ENCODE peak calls at places on chromosomes 12 and 14, in nine cellular contexts. One of them, this sample, is unnamed.

GRCh38 chr14:89690139-89690538 is 264.4 kb downstream of the EFCAB11 start:
- DNase-seq in HL-60: no peak
- DNase-seq in astrocyte: no peak
- DNase-seq in A673: no peak
- DNase-seq in Panc1: no peak
- DNase-seq in OCI-LY7: no peak
- DNase-seq in left ventricle myocardium inferior: no peak
- DNase-seq in esophagus squamous epithelium: no peak
- DNase-seq in AG04450: no peak
- DNase-seq in this sample: no peak

GRCh38 chr12:119475650-119476049 is 117.9 kb upstream of the TMEM233 start:
- DNase-seq in HL-60: no peak
- DNase-seq in astrocyte: no peak
- DNase-seq in A673: no peak
- DNase-seq in Panc1: no peak
- DNase-seq in OCI-LY7: no peak
- DNase-seq in left ventricle myocardium inferior: no peak
- DNase-seq in esophagus squamous epithelium: no peak
- DNase-seq in AG04450: no peak
- DNase-seq in this sample: no peak

GRCh38 chr12:116404913-116405611 is 127.6 kb upstream of the MED13L start:
- DNase-seq in HL-60: no peak
- DNase-seq in astrocyte: no peak
- DNase-seq in A673: no peak
- DNase-seq in Panc1: no peak
- DNase-seq in OCI-LY7: no peak
- DNase-seq in left ventricle myocardium inferior: no peak
- DNase-seq in esophagus squamous epithelium: no peak
- DNase-seq in AG04450: no peak
- DNase-seq in this sample: no peak

GRCh38 chr14:105498430-105499255 is 7.6 kb downstream of the TEDC1 start:
- DNase-seq in HL-60: no peak
- DNase-seq in astrocyte: no peak
- DNase-seq in A673: no peak
- DNase-seq in Panc1: no peak
- DNase-seq in OCI-LY7: no peak
- DNase-seq in left ventricle myocardium inferior: no peak
- DNase-seq in esophagus squamous epithelium: no peak
- DNase-seq in AG04450: no peak
- DNase-seq in this sample: peak

GRCh38 chr12:31325524-31325875 is 450 bp downstream of the SINHCAF start:
- DNase-seq in HL-60: no peak
- DNase-seq in astrocyte: no peak
- DNase-seq in A673: peak
- DNase-seq in Panc1: no peak
- DNase-seq in OCI-LY7: peak
- DNase-seq in left ventricle myocardium inferior: no peak
- DNase-seq in esophagus squamous epithelium: no peak
- DNase-seq in AG04450: no peak
- DNase-seq in this sample: no peak

GRCh38 chr12:129848921-129849320 is 54.9 kb downstream of the TMEM132D start:
- DNase-seq in HL-60: no peak
- DNase-seq in astrocyte: peak
- DNase-seq in A673: no peak
- DNase-seq in Panc1: no peak
- DNase-seq in OCI-LY7: no peak
- DNase-seq in left ventricle myocardium inferior: no peak
- DNase-seq in esophagus squamous epithelium: no peak
- DNase-seq in AG04450: no peak
- DNase-seq in this sample: no peak

GRCh38 chr12:107238276-107238675 is 144.9 kb upstream of the CRY1 start:
- DNase-seq in HL-60: no peak
- DNase-seq in astrocyte: peak
- DNase-seq in A673: no peak
- DNase-seq in Panc1: no peak
- DNase-seq in OCI-LY7: no peak
- DNase-seq in left ventricle myocardium inferior: no peak
- DNase-seq in esophagus squamous epithelium: no peak
- DNase-seq in AG04450: no peak
- DNase-seq in this sample: no peak

GRCh38 chr12:90061834-90062233 is 353.2 kb upstream of the ATP2B1 start:
- DNase-seq in HL-60: no peak
- DNase-seq in astrocyte: no peak
- DNase-seq in A673: no peak
- DNase-seq in Panc1: no peak
- DNase-seq in OCI-LY7: no peak
- DNase-seq in left ventricle myocardium inferior: no peak
- DNase-seq in esophagus squamous epithelium: no peak
- DNase-seq in AG04450: no peak
- DNase-seq in this sample: no peak

GRCh38 chr14:77654001-77654431 is 37.6 kb upstream of the SPTLC2 start:
- DNase-seq in HL-60: no peak
- DNase-seq in astrocyte: no peak
- DNase-seq in A673: peak
- DNase-seq in Panc1: no peak
- DNase-seq in OCI-LY7: no peak
- DNase-seq in left ventricle myocardium inferior: no peak
- DNase-seq in esophagus squamous epithelium: no peak
- DNase-seq in AG04450: no peak
- DNase-seq in this sample: no peak

GRCh38 chr12:90203556-90203955 is 494.9 kb upstream of the ATP2B1 start:
- DNase-seq in HL-60: no peak
- DNase-seq in astrocyte: no peak
- DNase-seq in A673: no peak
- DNase-seq in Panc1: no peak
- DNase-seq in OCI-LY7: no peak
- DNase-seq in left ventricle myocardium inferior: no peak
- DNase-seq in esophagus squamous epithelium: no peak
- DNase-seq in AG04450: no peak
- DNase-seq in this sample: no peak

GRCh38 chr12:132642846-132643835 is 24.6 kb downstream of the P2RX2 start:
- DNase-seq in HL-60: no peak
- DNase-seq in astrocyte: no peak
- DNase-seq in A673: no peak
- DNase-seq in Panc1: no peak
- DNase-seq in OCI-LY7: no peak
- DNase-seq in left ventricle myocardium inferior: no peak
- DNase-seq in esophagus squamous epithelium: no peak
- DNase-seq in AG04450: no peak
- DNase-seq in this sample: no peak

GRCh38 chr12:14803830-14804160 is 325 bp downstream of the C12orf60 start:
- DNase-seq in HL-60: no peak
- DNase-seq in astrocyte: no peak
- DNase-seq in A673: no peak
- DNase-seq in Panc1: no peak
- DNase-seq in OCI-LY7: no peak
- DNase-seq in left ventricle myocardium inferior: no peak
- DNase-seq in esophagus squamous epithelium: no peak
- DNase-seq in AG04450: no peak
- DNase-seq in this sample: no peak

GRCh38 chr12:121786441-121786825 is 7.1 kb downstream of the RHOF start:
- DNase-seq in HL-60: peak
- DNase-seq in astrocyte: peak
- DNase-seq in A673: no peak
- DNase-seq in Panc1: no peak
- DNase-seq in OCI-LY7: no peak
- DNase-seq in left ventricle myocardium inferior: no peak
- DNase-seq in esophagus squamous epithelium: no peak
- DNase-seq in AG04450: peak
- DNase-seq in this sample: peak
- TF ChIP-seq CTCF in HL-60: no peak
- TF ChIP-seq CTCF in astrocyte: no peak
- TF ChIP-seq CTCF in A673: no peak
- TF ChIP-seq CTCF in Panc1: no peak
- TF ChIP-seq CTCF in OCI-LY7: no peak
- TF ChIP-seq CTCF in left ventricle myocardium inferior: no peak
- TF ChIP-seq CTCF in esophagus squamous epithelium: no peak
- TF ChIP-seq CTCF in AG04450: peak
- TF ChIP-seq CTCF in this sample: no peak

GRCh38 chr14:92513204-92513965 is at the start of gene RIN3:
- DNase-seq in HL-60: peak
- DNase-seq in astrocyte: peak
- DNase-seq in A673: peak
- DNase-seq in Panc1: no peak
- DNase-seq in OCI-LY7: no peak
- DNase-seq in left ventricle myocardium inferior: peak
- DNase-seq in esophagus squamous epithelium: peak
- DNase-seq in AG04450: peak
- DNase-seq in this sample: peak

GRCh38 chr14:92513966-92514843 is 624 bp downstream of the RIN3 start:
- DNase-seq in HL-60: no peak
- DNase-seq in astrocyte: peak
- DNase-seq in A673: no peak
- DNase-seq in Panc1: no peak
- DNase-seq in OCI-LY7: no peak
- DNase-seq in left ventricle myocardium inferior: no peak
- DNase-seq in esophagus squamous epithelium: no peak
- DNase-seq in AG04450: no peak
- DNase-seq in this sample: peak

GRCh38 chr14:92512807-92513203 is 776 bp upstream of the RIN3 start:
- DNase-seq in HL-60: no peak
- DNase-seq in astrocyte: no peak
- DNase-seq in A673: no peak
- DNase-seq in Panc1: no peak
- DNase-seq in OCI-LY7: no peak
- DNase-seq in left ventricle myocardium inferior: no peak
- DNase-seq in esophagus squamous epithelium: no peak
- DNase-seq in AG04450: no peak
- DNase-seq in this sample: no peak

GRCh38 chr14:92511472-92512247 is 1.9 kb upstream of the RIN3 start:
- DNase-seq in HL-60: no peak
- DNase-seq in astrocyte: peak
- DNase-seq in A673: peak
- DNase-seq in Panc1: peak
- DNase-seq in OCI-LY7: no peak
- DNase-seq in left ventricle myocardium inferior: no peak
- DNase-seq in esophagus squamous epithelium: no peak
- DNase-seq in AG04450: peak
- DNase-seq in this sample: no peak

GRCh38 chr14:92510972-92511371 is 2.6 kb upstream of the RIN3 start:
- DNase-seq in HL-60: no peak
- DNase-seq in astrocyte: no peak
- DNase-seq in A673: no peak
- DNase-seq in Panc1: no peak
- DNase-seq in OCI-LY7: peak
- DNase-seq in left ventricle myocardium inferior: no peak
- DNase-seq in esophagus squamous epithelium: no peak
- DNase-seq in AG04450: no peak
- DNase-seq in this sample: no peak
- TF ChIP-seq CTCF in HL-60: no peak
- TF ChIP-seq CTCF in astrocyte: no peak
- TF ChIP-seq CTCF in A673: no peak
- TF ChIP-seq CTCF in Panc1: no peak
- TF ChIP-seq CTCF in OCI-LY7: peak
- TF ChIP-seq CTCF in left ventricle myocardium inferior: no peak
- TF ChIP-seq CTCF in esophagus squamous epithelium: no peak
- TF ChIP-seq CTCF in AG04450: no peak
- TF ChIP-seq CTCF in this sample: no peak

DNA sequence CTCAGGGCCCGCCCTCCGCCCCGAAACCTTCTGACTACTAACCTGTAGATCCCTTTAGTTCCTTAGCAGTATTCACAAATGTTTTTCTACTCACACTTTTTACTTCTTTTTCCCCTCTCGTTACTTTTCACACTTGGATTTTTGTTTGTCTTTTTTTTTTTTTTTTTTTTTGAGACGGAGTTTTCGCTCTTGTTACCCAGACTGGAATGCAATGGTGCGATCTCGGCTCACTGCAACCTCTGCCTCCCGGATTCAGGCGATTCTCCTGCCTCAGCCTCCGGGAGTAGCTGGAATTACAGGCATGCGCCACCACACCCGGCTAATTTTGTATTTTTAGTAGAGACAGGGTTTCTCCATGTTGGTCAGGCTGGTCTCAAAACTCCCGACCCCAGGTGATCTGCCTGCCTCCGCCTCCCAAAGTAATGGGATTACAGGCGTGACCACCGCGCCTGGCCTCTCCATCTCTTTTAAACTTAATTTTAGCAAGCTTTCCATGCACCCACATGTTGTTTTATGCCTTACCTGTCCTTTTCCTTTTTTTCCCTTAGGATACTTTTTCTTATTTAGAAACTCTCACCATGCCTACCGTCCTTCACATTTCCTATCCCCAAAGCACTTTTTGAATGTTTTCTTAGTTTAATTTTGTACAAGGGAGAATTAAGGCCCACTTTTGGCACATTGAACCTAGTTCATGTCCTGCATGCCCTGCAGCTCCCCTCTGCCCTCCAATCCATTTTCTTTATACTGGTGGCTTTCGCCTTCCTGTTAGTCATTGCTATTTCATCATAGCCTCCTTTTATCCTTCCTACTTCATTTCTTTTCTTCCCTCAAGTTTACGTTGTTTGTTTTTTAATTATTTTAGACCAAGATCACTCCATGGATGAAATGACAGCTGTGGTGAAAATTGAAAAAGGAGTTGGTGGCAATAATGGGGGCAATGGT is 1.1 kb downstream of the SP1 start:
- DNase-seq in HL-60: peak
- DNase-seq in astrocyte: no peak
- DNase-seq in A673: no peak
- DNase-seq in Panc1: no peak
- DNase-seq in OCI-LY7: no peak
- DNase-seq in left ventricle myocardium inferior: no peak
- DNase-seq in esophagus squamous epithelium: no peak
- DNase-seq in AG04450: no peak
- DNase-seq in this sample: no peak
- TF ChIP-seq CTCF in HL-60: no peak
- TF ChIP-seq CTCF in astrocyte: no peak
- TF ChIP-seq CTCF in A673: no peak
- TF ChIP-seq CTCF in Panc1: no peak
- TF ChIP-seq CTCF in OCI-LY7: no peak
- TF ChIP-seq CTCF in left ventricle myocardium inferior: no peak
- TF ChIP-seq CTCF in esophagus squamous epithelium: no peak
- TF ChIP-seq CTCF in AG04450: no peak
- TF ChIP-seq CTCF in this sample: no peak

GRCh38 chr14:71932229-71932951 is at the start of gene RGS6:
- DNase-seq in HL-60: no peak
- DNase-seq in astrocyte: peak
- DNase-seq in A673: peak
- DNase-seq in Panc1: no peak
- DNase-seq in OCI-LY7: no peak
- DNase-seq in left ventricle myocardium inferior: peak
- DNase-seq in esophagus squamous epithelium: no peak
- DNase-seq in AG04450: no peak
- DNase-seq in this sample: no peak
- TF ChIP-seq CTCF in HL-60: no peak
- TF ChIP-seq CTCF in astrocyte: no peak
- TF ChIP-seq CTCF in A673: no peak
- TF ChIP-seq CTCF in Panc1: no peak
- TF ChIP-seq CTCF in OCI-LY7: no peak
- TF ChIP-seq CTCF in left ventricle myocardium inferior: peak
- TF ChIP-seq CTCF in esophagus squamous epithelium: peak
- TF ChIP-seq CTCF in AG04450: no peak
- TF ChIP-seq CTCF in this sample: no peak

GRCh38 chr12:26017484-26018211 is 59.2 kb downstream of the RASSF8 start:
- DNase-seq in HL-60: peak
- DNase-seq in astrocyte: no peak
- DNase-seq in A673: peak
- DNase-seq in Panc1: peak
- DNase-seq in OCI-LY7: peak
- DNase-seq in left ventricle myocardium inferior: no peak
- DNase-seq in esophagus squamous epithelium: no peak
- DNase-seq in AG04450: no peak
- DNase-seq in this sample: no peak
- TF ChIP-seq CTCF in HL-60: peak
- TF ChIP-seq CTCF in astrocyte: peak
- TF ChIP-seq CTCF in A673: peak
- TF ChIP-seq CTCF in Panc1: peak
- TF ChIP-seq CTCF in OCI-LY7: peak
- TF ChIP-seq CTCF in left ventricle myocardium inferior: peak
- TF ChIP-seq CTCF in esophagus squamous epithelium: peak
- TF ChIP-seq CTCF in AG04450: peak
- TF ChIP-seq CTCF in this sample: no peak